ENCODE peak calls at places on chromosomes 6 and 20, in six cellular contexts. N is IMR-90, Y is K562, J is A549, K is H1, H is GM12878. B is an unnamed sample.

GRCh38 chr6:90458353-90459224 is 128.3 kb downstream of the MAP3K7 start:
- DNase-seq in N (no peak), Y (peak; percentile 95), J (no peak), K (no peak), H (no peak), B (no peak)

GRCh38 chr20:674936-675452 is 608 bp downstream of the SCRT2 start:
- DNase-seq in N (no peak), Y (no peak), J (no peak), K (peak; percentile 61), H (no peak), B (no peak)

GRCh38 chr6:11921017-11921438 is 91.1 kb upstream of the HIVEP1 start:
- DNase-seq in N (peak; percentile 95), Y (peak; percentile 94), J (peak; percentile 77), K (no peak), H (no peak), B (peak; percentile 8)

GRCh38 chr20:49979030-49979832 is 3.5 kb upstream of the SNAI1 start:
- DNase-seq in N (no peak), Y (peak; percentile 84), J (peak; percentile 60), K (peak; percentile 92), H (no peak), B (peak; percentile 38)

GRCh38 chr20:44054849-44055248 is 132.1 kb downstream of the JPH2 start:
- DNase-seq in N (no peak), Y (no peak), J (no peak), K (no peak), H (no peak), B (no peak)

GRCh38 chr6:4093288-4093687 is 14.4 kb upstream of the FAM217A start:
- DNase-seq in N (no peak), Y (no peak), J (no peak), K (no peak), H (no peak), B (no peak)

GRCh38 chr6:116011520-116011919 is 49.2 kb downstream of the FRK start:
- DNase-seq in N (no peak), Y (no peak), J (no peak), K (no peak), H (peak; percentile 89), B (peak; percentile 89)

GRCh38 chr6:42193491-42193894 is 1.3 kb downstream of the GUCA1B start:
- DNase-seq in N (no peak), Y (peak; percentile 43), J (no peak), K (no peak), H (no peak), B (no peak)

GRCh38 chr20:58774214-58774613 is 76.5 kb downstream of the GNAS-AS1 start:
- DNase-seq in N (no peak), Y (no peak), J (no peak), K (no peak), H (no peak), B (no peak)

GRCh38 chr20:35395728-35396127 is 16.0 kb downstream of the UQCC1 start:
- DNase-seq in N (peak; percentile 81), Y (no peak), J (no peak), K (no peak), H (no peak), B (no peak)

GRCh38 chr6:108174371-108175175 is 8.8 kb downstream of the NR2E1 start:
- DNase-seq in N (peak; percentile 44), Y (peak; percentile 15), J (no peak), K (peak; percentile 82), H (no peak), B (no peak)

GRCh38 chr6:26296857-26297648 is 67.9 kb upstream of the BTN3A2 start:
- DNase-seq in N (peak; percentile 35), Y (peak; percentile 95), J (no peak), K (no peak), H (no peak), B (no peak)

GRCh38 chr6:158818580-158819212 is 472 bp downstream of the EZR start:
- DNase-seq in N (peak; percentile 65), Y (peak; percentile 73), J (peak; percentile 63), K (peak; percentile 80), H (no peak), B (no peak)

GRCh38 chr6:158816329-158816728 is 2.8 kb downstream of the EZR start:
- DNase-seq in N (no peak), Y (peak; percentile 78), J (peak; percentile 63), K (no peak), H (no peak), B (no peak)

GRCh38 chr6:158815915-158816314 is 3.3 kb downstream of the EZR start:
- DNase-seq in N (no peak), Y (no peak), J (no peak), K (no peak), H (no peak), B (no peak)

GRCh38 chr6:158818008-158818579 is 1.1 kb downstream of the EZR start:
- DNase-seq in N (peak; percentile 70), Y (peak; percentile 85), J (peak; percentile 76), K (peak; percentile 83), H (no peak), B (no peak)

GRCh38 chr6:158817298-158818007 is 1.7 kb downstream of the EZR start:
- DNase-seq in N (peak; percentile 48), Y (peak; percentile 95), J (peak; percentile 46), K (no peak), H (no peak), B (no peak)
- TF ChIP-seq RAD21 in N (peak; percentile 3), Y (peak; percentile 17), J (no peak), K (no peak), H (no peak), B (no peak)

DNA sequence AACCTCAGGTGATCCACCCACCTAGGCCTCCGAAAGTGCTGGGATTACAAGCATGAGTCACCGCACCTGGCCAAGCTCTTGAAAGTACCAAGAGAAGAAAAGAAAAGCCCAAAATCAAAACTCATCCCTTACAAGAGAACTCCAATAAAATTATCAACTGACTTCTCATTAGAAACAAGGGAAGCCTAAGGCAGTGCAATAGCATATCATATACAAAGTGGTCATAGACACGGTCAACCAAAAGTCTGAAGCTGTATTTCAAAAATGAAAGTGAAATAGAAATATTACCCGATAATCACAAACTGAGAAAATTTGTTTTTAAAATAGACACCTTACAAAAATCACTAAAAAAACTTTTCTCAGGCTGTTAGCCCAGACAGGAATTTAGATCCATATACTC is 1321.1 kb upstream of the GJE1 start:
- DNase-seq in N (no peak), Y (no peak), J (no peak), K (no peak), H (no peak), B (no peak)
- TF ChIP-seq CEBPB in N (no peak), Y (no peak), J (no peak), K (no peak), H (no peak), B (no peak)

GRCh38 chr20:16459019-16459700 is 114.1 kb downstream of the KIF16B start:
- DNase-seq in N (peak; percentile 85), Y (peak; percentile 29), J (peak; percentile 42), K (no peak), H (no peak), B (no peak)

DNA sequence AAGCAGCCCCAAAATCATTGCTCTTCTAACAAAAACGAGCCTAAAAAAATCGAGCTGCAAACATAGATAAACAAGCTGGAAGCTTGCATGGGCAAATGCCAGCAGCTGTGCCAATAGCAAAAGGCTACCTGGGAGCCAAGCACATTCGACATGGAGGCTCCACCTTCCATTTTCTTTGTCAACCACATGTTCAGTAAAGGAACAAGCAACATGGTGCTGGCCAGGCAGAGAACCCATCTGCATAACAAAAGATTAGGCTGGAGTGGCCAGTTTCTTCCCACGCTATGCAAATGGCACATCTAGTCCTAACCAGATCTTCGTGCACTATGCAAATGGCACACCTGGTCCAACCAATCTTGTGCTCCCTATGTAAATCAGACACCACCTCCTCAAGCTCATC is 110.5 kb downstream of the KIF16B start:
- DNase-seq in N (no peak), Y (peak; percentile 19), J (no peak), K (peak; percentile 45), H (no peak), B (no peak)
- TF ChIP-seq RAD21 in N (no peak), Y (no peak), J (no peak), K (no peak), H (no peak), B (no peak)

GRCh38 chr20:4324611-4325238 is 309.4 kb upstream of the RNF24 start:
- DNase-seq in N (no peak), Y (no peak), J (no peak), K (no peak), H (no peak), B (no peak)
- TF ChIP-seq CEBPB in N (no peak), Y (no peak), J (no peak), K (no peak), H (no peak), B (no peak)

DNA sequence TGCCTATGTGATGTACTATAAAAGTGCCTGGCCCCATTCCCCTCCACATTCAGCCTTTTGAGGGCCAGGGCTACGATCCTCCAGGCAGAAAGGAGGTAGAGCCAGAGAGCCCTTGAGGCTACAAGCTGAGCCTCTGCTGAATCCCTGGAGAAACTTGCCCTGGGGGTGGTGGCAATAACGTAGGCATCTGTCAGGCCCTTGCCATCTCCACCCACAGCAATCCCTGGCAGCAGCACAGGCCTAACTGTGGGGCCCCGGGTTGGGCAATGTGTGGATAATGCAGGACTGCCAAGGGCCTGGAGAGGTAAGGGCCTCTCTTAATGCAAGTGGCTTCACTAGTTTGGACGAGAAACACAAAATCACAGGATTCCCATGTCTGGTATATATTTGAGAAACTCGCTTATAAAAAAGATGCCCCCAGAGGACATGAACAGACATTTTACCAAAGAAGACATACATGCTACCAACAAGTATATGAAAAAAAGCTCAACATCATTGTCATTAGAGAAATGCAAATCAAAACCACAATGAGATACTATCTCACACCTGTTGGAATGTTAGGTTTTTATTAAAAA is 99.0 kb downstream of the QRSL1 start:
- DNase-seq in N (no peak), Y (no peak), J (no peak), K (no peak), H (no peak), B (no peak)
- TF ChIP-seq RAD21 in N (no peak), Y (no peak), J (no peak), K (no peak), H (no peak), B (no peak)

GRCh38 chr20:37575884-37576283 is 48.2 kb upstream of the BLCAP start:
- DNase-seq in N (no peak), Y (no peak), J (no peak), K (no peak), H (peak; percentile 36), B (no peak)
- TF ChIP-seq CEBPB in N (no peak), Y (no peak), J (no peak), K (no peak), H (no peak), B (no peak)

GRCh38 chr6:166776571-166776970 is 149.5 kb upstream of the RPS6KA2 start:
- DNase-seq in N (no peak), Y (no peak), J (no peak), K (peak; percentile 29), H (no peak), B (no peak)
- TF ChIP-seq RAD21 in N (no peak), Y (no peak), J (no peak), K (no peak), H (no peak), B (no peak)

GRCh38 chr6:35794536-35795452 is 2.3 kb downstream of the CLPS start:
- DNase-seq in N (no peak), Y (no peak), J (peak; percentile 18), K (no peak), H (no peak), B (no peak)
- TF ChIP-seq CEBPB in N (no peak), Y (peak; percentile 39), J (no peak), K (no peak), H (no peak), B (no peak)

B was measured in HCT116.